ENCODE peak calls at places on chromosomes 12 and 14, in six cellular contexts. M is stomach, H is amniotic stem cell, E is pancreas, F is progenitor cell of endocrine pancreas, R is posterior vena cava. I is an unnamed sample.

GRCh38 chr14:29028973-29029582 is 262.5 kb downstream of the FOXG1 start:
- DNase-seq in M (no peak), H (no peak), E (peak; percentile 13), F (peak; percentile 15), R (no peak), I (no peak)

GRCh38 chr12:7748774-7749296 is 1.7 kb upstream of the CLEC4C start:
- DNase-seq in M (no peak), H (no peak), E (no peak), F (no peak), R (no peak), I (no peak)

GRCh38 chr12:105504286-105504685 is 173.8 kb downstream of the C12orf75 start:
- DNase-seq in M (no peak), H (no peak), E (no peak), F (no peak), R (no peak), I (no peak)

GRCh38 chr14:92586001-92586947 is 72.7 kb downstream of the RIN3 start:
- DNase-seq in M (no peak), H (peak; percentile 84), E (no peak), F (no peak), R (peak; percentile 88), I (no peak)

GRCh38 chr12:117061555-117062079 is 37.6 kb downstream of the TESC start:
- DNase-seq in M (no peak), H (no peak), E (no peak), F (no peak), R (no peak), I (no peak)

GRCh38 chr12:21265932-21266331 is 68.8 kb downstream of the SLCO1A2 start:
- DNase-seq in M (no peak), H (no peak), E (no peak), F (no peak), R (no peak), I (no peak)

GRCh38 chr12:108327621-108328371 is 11.3 kb downstream of the CMKLR1 start:
- DNase-seq in M (no peak), H (no peak), E (no peak), F (no peak), R (peak; percentile 71), I (no peak)

GRCh38 chr12:128909653-128910052 is 56.4 kb downstream of the GLT1D1 start:
- DNase-seq in M (no peak), H (no peak), E (no peak), F (no peak), R (no peak), I (no peak)

GRCh38 chr14:73231874-73232851 is 5.1 kb upstream of the PAPLN start:
- DNase-seq in M (no peak), H (no peak), E (no peak), F (no peak), R (no peak), I (no peak)

GRCh38 chr14:61475316-61475715 is 153.9 kb downstream of the PRKCH start:
- DNase-seq in M (no peak), H (peak; percentile 64), E (no peak), F (no peak), R (no peak), I (no peak)

GRCh38 chr14:105096206-105096875 is 31.1 kb upstream of the GPR132 start:
- DNase-seq in M (no peak), H (no peak), E (no peak), F (no peak), R (peak; percentile 64), I (no peak)